ENCODE peak calls at places on chromosomes 5 and 9, in six cellular contexts. T, E, U, X, Q and J are unnamed samples.

GRCh38 chr5:40396312-40396711 is 283.4 kb upstream of the PTGER4 start:
- DNase-seq in T (no peak), X (no peak), U (no peak), Q (no peak), E (no peak), J (no peak)

GRCh38 chr5:149434162-149435014 is 55.3 kb upstream of the IL17B start:
- DNase-seq in T (no peak), Q (no peak), X (peak), E (peak), U (peak), J (peak)

GRCh38 chr9:757246-757881 is 84.1 kb upstream of the DMRT1 start:
- DNase-seq in T (no peak), X (peak), U (no peak), Q (no peak), E (peak), J (peak)

GRCh38 chr5:171579849-171580505 is 160.5 kb downstream of the FGF18 start:
- DNase-seq in Q (no peak), E (no peak), T (no peak), U (no peak), X (no peak), J (no peak)

GRCh38 chr9:13529321-13530104 is 250.0 kb upstream of the MPDZ start:
- DNase-seq in T (no peak), U (no peak), Q (no peak), X (no peak), E (no peak), J (no peak)

GRCh38 chr5:131382407-131383395 is 118.8 kb downstream of the CDC42SE2 start:
- DNase-seq in U (no peak), X (peak), T (no peak), E (no peak), Q (peak), J (no peak)

GRCh38 chr9:129392093-129392541 is 214.1 kb upstream of the IER5L start:
- DNase-seq in E (no peak), T (no peak), X (no peak), Q (no peak), U (no peak), J (no peak)

GRCh38 chr9:93679536-93680444 is 103.4 kb downstream of the PHF2 start:
- DNase-seq in T (no peak), E (peak), X (no peak), Q (peak), U (peak), J (no peak)

GRCh38 chr5:145852990-145853389 is 17.8 kb upstream of the PRELID2 start:
- DNase-seq in E (no peak), Q (no peak), X (no peak), U (no peak), T (no peak), J (no peak)

GRCh38 chr5:53037141-53037859 is 48.1 kb downstream of the ITGA2 start:
- DNase-seq in Q (no peak), E (no peak), U (no peak), T (no peak), X (no peak), J (no peak)

GRCh38 chr5:10607666-10608442 is 44.0 kb downstream of the ANKRD33B start:
- DNase-seq in X (peak), Q (no peak), T (no peak), E (no peak), U (no peak), J (no peak)

GRCh38 chr5:95901676-95902646 is 59.7 kb downstream of the ELL2 start:
- DNase-seq in E (no peak), T (no peak), X (no peak), U (no peak), Q (no peak), J (no peak)

GRCh38 chr5:159836691-159837090 is 79.6 kb upstream of the ADRA1B start:
- DNase-seq in U (no peak), X (no peak), T (no peak), E (no peak), Q (no peak), J (no peak)

GRCh38 chr5:61298580-61298979 is 33.5 kb upstream of the ZSWIM6 start:
- DNase-seq in E (no peak), U (no peak), X (no peak), Q (no peak), T (no peak), J (no peak)

GRCh38 chr5:64506567-64507321 is 929 bp downstream of the RGS7BP start:
- DNase-seq in E (peak), Q (no peak), T (no peak), U (no peak), X (no peak), J (no peak)

GRCh38 chr5:40679071-40679997 is at the start of gene PTGER4:
- DNase-seq in T (peak), Q (peak), U (peak), X (peak), E (peak), J (peak)

GRCh38 chr5:120405291-120405864 is 58.7 kb upstream of the PRR16 start:
- DNase-seq in T (no peak), E (no peak), U (no peak), X (no peak), Q (no peak), J (no peak)

GRCh38 chr5:55101556-55102276 is 730 bp upstream of the GZMA start:
- DNase-seq in X (no peak), U (no peak), Q (no peak), E (no peak), T (no peak), J (no peak)

GRCh38 chr5:58505502-58505901 is 14.3 kb downstream of the GAPT start:
- DNase-seq in E (no peak), Q (no peak), T (no peak), X (no peak), U (no peak), J (no peak)

GRCh38 chr9:111891910-111892499 is 4.6 kb upstream of the UGCG start:
- DNase-seq in E (no peak), Q (peak), T (no peak), U (no peak), X (peak), J (no peak)

GRCh38 chr9:104872959-104873850 is 54.8 kb downstream of the ABCA1 start:
- DNase-seq in Q (no peak), E (peak), T (no peak), U (no peak), X (no peak), J (no peak)

GRCh38 chr9:64066736-64067368 is 1218.2 kb downstream of the FOXD4L5 start:
- DNase-seq in E (no peak), T (no peak), X (no peak), U (no peak), Q (no peak), J (no peak)

GRCh38 chr9:94860678-94861588 is 134.4 kb downstream of the AOPEP start:
- DNase-seq in T (no peak), U (peak), X (peak), E (no peak), Q (peak), J (no peak)

GRCh38 chr5:138901716-138902115 is 26.6 kb upstream of the LRRTM2 start:
- DNase-seq in X (no peak), U (no peak), T (no peak), Q (no peak), E (no peak), J (no peak)

GRCh38 chr9:95341262-95342011 is 23.9 kb upstream of the FANCC start:
- DNase-seq in T (no peak), Q (no peak), E (no peak), U (no peak), X (no peak), J (no peak)

GRCh38 chr5:131109540-131110255 is 55.4 kb downstream of the HINT1 start:
- DNase-seq in U (no peak), X (peak), Q (no peak), T (no peak), E (peak), J (no peak)

GRCh38 chr5:39015743-39016586 is 58.2 kb downstream of the RICTOR start:
- DNase-seq in U (no peak), T (no peak), E (no peak), Q (no peak), X (no peak), J (no peak)

GRCh38 chr5:135434591-135435466 is 12.3 kb downstream of the DCANP1 start:
- DNase-seq in E (no peak), Q (no peak), T (no peak), X (no peak), U (no peak), J (no peak)

GRCh38 chr5:128409401-128409800 is 128.6 kb downstream of the FBN2 start:
- DNase-seq in X (no peak), E (no peak), U (no peak), T (no peak), Q (no peak), J (no peak)

GRCh38 chr5:15914603-15915002 is 265.0 kb downstream of the MARCHF11 start:
- DNase-seq in Q (no peak), U (no peak), X (no peak), E (no peak), T (no peak), J (no peak)

GRCh38 chr9:103617046-103617445 is 477.1 kb upstream of the SMC2 start:
- DNase-seq in X (no peak), U (no peak), T (no peak), Q (no peak), E (no peak), J (no peak)

GRCh38 chr5:96651948-96652753 is 10.0 kb upstream of the CAST start:
- DNase-seq in U (no peak), Q (no peak), X (peak), E (peak), T (no peak), J (no peak)

GRCh38 chr5:137575847-137576246 is 76.7 kb upstream of the SPOCK1 start:
- DNase-seq in T (no peak), Q (no peak), E (no peak), X (no peak), U (no peak), J (no peak)

GRCh38 chr9:112361602-112362001 is 18.3 kb upstream of the HSDL2 start:
- DNase-seq in E (peak), Q (no peak), U (no peak), X (peak), T (no peak), J (no peak)

GRCh38 chr5:2659071-2659470 is 92.4 kb downstream of the IRX2 start:
- DNase-seq in E (no peak), T (no peak), U (no peak), X (no peak), Q (no peak), J (no peak)

GRCh38 chr9:123929177-123929869 is 603 bp downstream of the DENND1A start:
- DNase-seq in Q (peak), T (no peak), E (no peak), U (peak), X (peak), J (no peak)

GRCh38 chr9:113737414-113738271 is 138.5 kb upstream of the ZNF618 start:
- DNase-seq in X (peak), E (peak), U (no peak), T (peak), Q (no peak), J (peak)

GRCh38 chr9:81868145-81868544 is 60.1 kb upstream of the SPATA31D4 start:
- DNase-seq in U (no peak), Q (no peak), T (no peak), E (no peak), X (no peak), J (no peak)

GRCh38 chr5:15695171-15695676 is 195.2 kb downstream of the FBXL7 start:
- DNase-seq in Q (no peak), X (no peak), T (no peak), U (no peak), E (no peak), J (no peak)

DNA sequence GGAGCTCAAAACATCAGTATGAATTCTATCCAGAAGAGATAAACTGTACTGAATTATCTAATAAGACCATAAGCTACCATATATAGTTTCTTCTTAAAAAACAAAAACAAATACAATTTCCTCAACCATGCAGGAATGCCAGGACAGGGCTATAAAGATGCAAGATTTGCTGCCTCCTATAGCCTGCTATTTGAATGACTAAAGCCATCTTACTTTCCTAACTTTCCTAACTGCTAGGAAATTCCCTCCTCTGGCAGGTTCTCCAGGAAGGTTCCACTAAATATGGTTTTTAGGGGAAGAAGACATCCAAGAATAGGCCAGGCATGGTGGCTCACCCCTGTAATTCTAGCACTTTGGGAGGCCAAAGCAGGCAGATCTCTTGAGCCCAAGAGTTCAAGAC is 15.1 kb downstream of the KIF27 start:
- DNase-seq in U (no peak), Q (no peak), X (no peak), T (no peak), E (no peak), J (no peak)
- TF ChIP-seq CTCF in U (no peak), Q (no peak), X (no peak), T (no peak), E (no peak), J (no peak)

GRCh38 chr9:37380570-37380969 is 41.9 kb upstream of the GRHPR start:
- DNase-seq in Q (no peak), U (no peak), X (no peak), T (no peak), E (no peak), J (no peak)
- TF ChIP-seq CTCF in Q (no peak), U (no peak), X (no peak), T (no peak), E (no peak), J (no peak)

DNA sequence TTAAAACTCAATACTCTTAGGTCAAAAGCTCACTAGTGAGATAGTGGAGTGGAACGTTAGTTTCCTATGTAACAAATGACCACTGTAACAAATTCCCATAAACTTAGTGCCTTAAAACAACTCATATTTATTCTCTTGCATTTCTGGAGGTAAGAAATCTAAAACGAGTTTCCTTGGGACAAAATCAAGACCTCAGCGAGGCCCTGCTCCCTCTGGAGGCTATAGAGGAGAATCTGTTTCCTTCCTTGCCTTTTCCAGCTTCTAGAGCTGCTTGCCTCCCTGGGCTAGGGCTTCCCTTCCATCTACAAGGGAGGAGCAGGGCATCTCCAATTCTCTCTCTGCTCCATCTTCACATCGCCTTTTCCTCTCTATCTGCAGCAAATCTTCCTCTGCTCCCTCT is 32.0 kb downstream of the SEMA5A start:
- DNase-seq in X (no peak), T (no peak), Q (no peak), E (no peak), U (no peak), J (no peak)
- TF ChIP-seq CTCF in X (no peak), T (no peak), Q (no peak), E (peak), U (no peak), J (no peak)

DNA sequence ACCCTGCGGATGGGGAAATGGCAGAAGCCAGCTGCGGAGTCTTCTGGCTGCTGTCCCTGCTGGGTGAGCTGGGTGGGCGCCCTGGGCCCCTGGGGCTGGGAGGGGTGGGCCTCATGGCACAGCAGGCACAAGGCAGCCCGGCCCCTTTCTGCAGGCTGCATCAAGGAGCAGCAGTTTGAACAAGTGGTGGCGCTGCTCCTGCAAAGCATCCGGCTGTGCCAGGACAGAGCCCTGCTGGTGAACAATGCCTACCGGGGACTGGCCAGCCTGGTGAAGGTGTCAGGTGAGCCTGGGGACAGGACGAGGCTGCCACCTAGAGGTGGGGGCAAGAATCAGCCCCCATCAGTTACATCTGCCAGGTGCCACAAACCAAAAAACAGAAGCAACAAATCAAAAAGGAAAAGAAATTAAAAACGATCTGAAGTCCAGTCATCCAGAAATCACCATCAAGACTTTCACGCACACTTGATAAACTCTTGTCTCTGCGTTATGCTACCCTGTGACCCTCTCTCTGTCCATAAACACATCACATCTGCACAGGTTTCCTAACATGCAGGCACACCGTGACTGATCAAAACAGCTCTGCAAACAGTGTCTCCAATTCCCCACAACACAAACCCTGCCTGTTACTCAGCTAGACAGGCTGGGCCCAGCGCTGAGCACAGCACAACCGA is 13.9 kb downstream of the REXO4 start:
- DNase-seq in E (peak), Q (no peak), X (peak), U (peak), T (peak), J (peak)
- TF ChIP-seq CTCF in E (peak), Q (peak), X (peak), U (peak), T (peak), J (peak)